ENCODE peak calls at places on chromosomes 12 and 14, in ten cellular contexts. G, R, B, M, D, N, V, I, Y and U are unnamed samples.

GRCh38 chr12:57250956-57251355 is at the start of gene STAC3:
- DNase-seq in G (no peak), R (no peak), B (no peak), M (no peak), D (no peak), N (no peak), V (no peak), I (no peak), Y (no peak), U (no peak)

GRCh38 chr12:132353811-132354210 is 24.4 kb upstream of the GALNT9 start:
- DNase-seq in G (no peak), R (no peak), B (no peak), M (no peak), D (no peak), N (no peak), V (no peak), I (no peak), Y (no peak), U (no peak)

GRCh38 chr12:124094188-124094587 is 121.2 kb downstream of the ZNF664 start:
- DNase-seq in G (no peak), R (no peak), B (no peak), M (no peak), D (no peak), N (no peak), V (peak), I (no peak), Y (no peak), U (no peak)

GRCh38 chr14:102221026-102221425 is 81.3 kb downstream of the WDR20 start:
- DNase-seq in G (no peak), R (no peak), B (no peak), M (peak), D (no peak), N (no peak), V (no peak), I (no peak), Y (no peak), U (peak)

GRCh38 chr12:42588981-42589464 is 523 bp downstream of the PRICKLE1 start:
- DNase-seq in G (no peak), R (peak), B (no peak), M (peak), D (no peak), N (no peak), V (no peak), I (peak), Y (peak), U (no peak)

GRCh38 chr12:119180380-119181040 is 1.8 kb downstream of the HSPB8 start:
- DNase-seq in G (no peak), R (no peak), B (no peak), M (peak), D (no peak), N (no peak), V (no peak), I (no peak), Y (no peak), U (peak)

GRCh38 chr14:54117401-54117800 is 160.8 kb upstream of the BMP4 start:
- DNase-seq in G (no peak), R (peak), B (no peak), M (no peak), D (no peak), N (no peak), V (no peak), I (no peak), Y (no peak), U (no peak)

GRCh38 chr12:55072093-55072492 is 52.3 kb downstream of the NEUROD4 start:
- DNase-seq in G (peak), R (peak), B (peak), M (peak), D (peak), N (peak), V (peak), I (peak), Y (peak), U (peak)

GRCh38 chr12:28507055-28507454 is 316.8 kb downstream of the CCDC91 start:
- DNase-seq in G (no peak), R (no peak), B (no peak), M (no peak), D (no peak), N (no peak), V (no peak), I (no peak), Y (no peak), U (no peak)

GRCh38 chr12:14936224-14936861 is 2.0 kb downstream of the ERP27 start:
- DNase-seq in G (no peak), R (no peak), B (no peak), M (peak), D (no peak), N (no peak), V (no peak), I (peak), Y (no peak), U (peak)

GRCh38 chr12:75553398-75553797 is 42.0 kb upstream of the KRR1 start:
- DNase-seq in G (no peak), R (no peak), B (no peak), M (peak), D (no peak), N (no peak), V (no peak), I (no peak), Y (no peak), U (peak)

GRCh38 chr12:46219892-46220655 is 48.8 kb downstream of the SLC38A1 start:
- DNase-seq in G (peak), R (peak), B (peak), M (peak), D (no peak), N (no peak), V (no peak), I (no peak), Y (no peak), U (peak)

GRCh38 chr14:78405071-78405856 is 235.1 kb downstream of the NRXN3 start:
- DNase-seq in G (no peak), R (no peak), B (no peak), M (no peak), D (no peak), N (no peak), V (peak), I (no peak), Y (no peak), U (no peak)

GRCh38 chr14:22520786-22521185 is 68.2 kb downstream of the DAD1 start:
- DNase-seq in G (no peak), R (no peak), B (no peak), M (no peak), D (no peak), N (no peak), V (no peak), I (no peak), Y (no peak), U (no peak)

GRCh38 chr12:31922341-31923062 is 36.7 kb upstream of the RESF1 start:
- DNase-seq in G (no peak), R (no peak), B (no peak), M (peak), D (no peak), N (no peak), V (no peak), I (no peak), Y (no peak), U (peak)

GRCh38 chr12:58978717-58979116 is 58.4 kb upstream of the LRIG3 start:
- DNase-seq in G (no peak), R (no peak), B (no peak), M (no peak), D (no peak), N (no peak), V (no peak), I (no peak), Y (no peak), U (no peak)

GRCh38 chr12:121826318-121826954 is 22.6 kb downstream of the SETD1B start:
- DNase-seq in G (no peak), R (no peak), B (no peak), M (no peak), D (no peak), N (no peak), V (no peak), I (no peak), Y (no peak), U (no peak)

GRCh38 chr14:60061371-60061770 is 30.4 kb upstream of the PCNX4 start:
- DNase-seq in G (no peak), R (no peak), B (no peak), M (peak), D (no peak), N (no peak), V (no peak), I (no peak), Y (no peak), U (peak)

GRCh38 chr12:4780624-4781023 is 60.4 kb downstream of the GALNT8 start:
- DNase-seq in G (no peak), R (peak), B (no peak), M (no peak), D (no peak), N (no peak), V (no peak), I (no peak), Y (no peak), U (no peak)

GRCh38 chr12:45543887-45544286 is 185.6 kb upstream of the ARID2 start:
- DNase-seq in G (peak), R (peak), B (peak), M (peak), D (no peak), N (peak), V (peak), I (peak), Y (peak), U (peak)

GRCh38 chr14:21057803-21058675 is at the start of gene RNASE8:
- DNase-seq in G (no peak), R (no peak), B (no peak), M (peak), D (no peak), N (no peak), V (no peak), I (no peak), Y (no peak), U (peak)

GRCh38 chr14:72169521-72169920 is 237.3 kb downstream of the RGS6 start:
- DNase-seq in G (no peak), R (no peak), B (no peak), M (no peak), D (no peak), N (no peak), V (no peak), I (no peak), Y (peak), U (no peak)

GRCh38 chr12:39239484-39240143 is 203.3 kb downstream of the KIF21A start:
- DNase-seq in G (no peak), R (no peak), B (no peak), M (peak), D (no peak), N (no peak), V (no peak), I (no peak), Y (no peak), U (peak)

GRCh38 chr12:13229504-13229903 is 33.0 kb downstream of the EMP1 start:
- DNase-seq in G (no peak), R (no peak), B (no peak), M (no peak), D (no peak), N (no peak), V (no peak), I (no peak), Y (no peak), U (no peak)